ENCODE peak calls at places on chromosomes 13 and 19, in six cellular contexts. H is heart right ventricle, N is stomach, U is NCI-H187 treated with DMSO at 0.1 percent for 48 hours, Q is germinal center, P is omental fat pad. M is an unnamed sample.

GRCh38 chr19:11138659-11139526 is 16.7 kb downstream of the SPC24 start:
- DNase-seq in H (peak), N (peak), U (no peak), Q (no peak), P (no peak), M (no peak)

GRCh38 chr19:16062789-16063188 is 13.5 kb upstream of the TPM4 start:
- DNase-seq in H (peak), N (peak), U (no peak), Q (peak), P (peak), M (peak)

GRCh38 chr13:22107549-22107948 is 436.7 kb downstream of the FGF9 start:
- DNase-seq in H (no peak), N (no peak), U (no peak), Q (no peak), P (no peak), M (no peak)

GRCh38 chr13:40026174-40026585 is 370.7 kb downstream of the COG6 start:
- DNase-seq in H (no peak), N (no peak), U (no peak), Q (no peak), P (no peak), M (no peak)

GRCh38 chr13:63044617-63045016 is 1629.0 kb upstream of the PCDH20 start:
- DNase-seq in H (no peak), N (no peak), U (no peak), Q (no peak), P (no peak), M (no peak)

GRCh38 chr13:23674795-23675640 is 104.8 kb downstream of the TNFRSF19 start:
- DNase-seq in H (no peak), N (no peak), U (no peak), Q (no peak), P (no peak), M (no peak)

GRCh38 chr13:43132228-43132627 is 108.8 kb downstream of the DNAJC15 start:
- DNase-seq in H (peak), N (peak), U (peak), Q (no peak), P (no peak), M (peak)

GRCh38 chr13:98143157-98143553 is 261 bp downstream of the FARP1 start:
- DNase-seq in H (peak), N (no peak), U (no peak), Q (no peak), P (no peak), M (no peak)

GRCh38 chr13:37966266-37966665 is 96.7 kb upstream of the TRPC4 start:
- DNase-seq in H (no peak), N (no peak), U (no peak), Q (no peak), P (no peak), M (no peak)

GRCh38 chr13:74661851-74662250 is 527.6 kb upstream of the KLF12 start:
- DNase-seq in H (no peak), N (no peak), U (no peak), Q (no peak), P (no peak), M (no peak)

GRCh38 chr19:1566392-1567115 is 1.6 kb downstream of the MEX3D start:
- DNase-seq in H (peak), N (peak), U (no peak), Q (no peak), P (no peak), M (peak)

GRCh38 chr19:17855333-17856152 is 4.2 kb upstream of the RPL18A start:
- DNase-seq in H (peak), N (peak), U (no peak), Q (peak), P (peak), M (peak)

GRCh38 chr19:49689133-49690072 is at the start of gene ADM5:
- DNase-seq in H (no peak), N (peak), U (no peak), Q (peak), P (no peak), M (no peak)

GRCh38 chr13:26726684-26727083 is 33.9 kb downstream of the GPR12 start:
- DNase-seq in H (no peak), N (no peak), U (no peak), Q (no peak), P (no peak), M (no peak)

GRCh38 chr13:110580800-110581199 is 19.3 kb upstream of the RAB20 start:
- DNase-seq in H (no peak), N (no peak), U (no peak), Q (no peak), P (no peak), M (no peak)

GRCh38 chr13:19587635-19588300 is 26.4 kb upstream of the TPTE2 start:
- DNase-seq in H (peak), N (no peak), U (no peak), Q (peak), P (no peak), M (peak)

GRCh38 chr13:99892866-99893504 is 78.6 kb downstream of the ZIC5 start:
- DNase-seq in H (no peak), N (no peak), U (no peak), Q (no peak), P (no peak), M (no peak)

GRCh38 chr19:41904118-41904870 is 21.3 kb downstream of the ARHGEF1 start:
- DNase-seq in H (no peak), N (peak), U (peak), Q (no peak), P (no peak), M (no peak)

GRCh38 chr19:19053508-19054314 is 10.1 kb upstream of the SLC25A42 start:
- DNase-seq in H (peak), N (peak), U (no peak), Q (peak), P (no peak), M (peak)

GRCh38 chr19:1109032-1109541 is 5.3 kb downstream of the GPX4 start:
- DNase-seq in H (no peak), N (no peak), U (no peak), Q (no peak), P (no peak), M (no peak)

GRCh38 chr13:97621025-97621424 is 187.1 kb downstream of the RAP2A start:
- DNase-seq in H (no peak), N (no peak), U (no peak), Q (no peak), P (no peak), M (no peak)

GRCh38 chr19:1418494-1418775 is 11.0 kb downstream of the DAZAP1 start:
- DNase-seq in H (no peak), N (no peak), U (no peak), Q (no peak), P (no peak), M (no peak)

GRCh38 chr13:75151081-75151643 is 330.8 kb downstream of the TBC1D4 start:
- DNase-seq in H (no peak), N (no peak), U (no peak), Q (no peak), P (no peak), M (no peak)

GRCh38 chr19:2661615-2662014 is 40.9 kb downstream of the GNG7 start:
- DNase-seq in H (no peak), N (no peak), U (no peak), Q (no peak), P (no peak), M (no peak)

GRCh38 chr13:37460211-37460610 is 138.4 kb downstream of the POSTN start:
- DNase-seq in H (no peak), N (no peak), U (no peak), Q (no peak), P (no peak), M (no peak)

GRCh38 chr13:50993908-50994307 is 84.3 kb downstream of the RNASEH2B start:
- DNase-seq in H (no peak), N (no peak), U (no peak), Q (no peak), P (no peak), M (no peak)

GRCh38 chr19:35055715-35056179 is 14.2 kb downstream of the HPN start:
- DNase-seq in H (no peak), N (no peak), U (no peak), Q (no peak), P (no peak), M (no peak)

GRCh38 chr19:2237051-2237868 is 636 bp downstream of the SF3A2 start:
- DNase-seq in H (no peak), N (no peak), U (no peak), Q (no peak), P (no peak), M (no peak)

GRCh38 chr13:35293579-35293978 is 182.9 kb downstream of the MAB21L1 start:
- DNase-seq in H (no peak), N (no peak), U (no peak), Q (no peak), P (no peak), M (no peak)

M was measured in pons.